ENCODE peak calls at places on chromosomes 2 and 18, in seven cellular contexts. One of them, this sample, is unnamed.

GRCh38 chr2:238651306-238652052 is 196.4 kb upstream of the TWIST2 start:
- DNase-seq in ovary: no peak
- DNase-seq in heart left ventricle: peak
- DNase-seq in suprapubic skin: no peak
- DNase-seq in breast epithelium: no peak
- DNase-seq in stomach: no peak
- DNase-seq in A549: no peak
- DNase-seq in this sample: no peak

GRCh38 chr2:33420726-33421125 is 55.7 kb upstream of the RASGRP3 start:
- DNase-seq in ovary: no peak
- DNase-seq in heart left ventricle: no peak
- DNase-seq in suprapubic skin: no peak
- DNase-seq in breast epithelium: no peak
- DNase-seq in stomach: no peak
- DNase-seq in A549: no peak
- DNase-seq in this sample: no peak

GRCh38 chr2:28631514-28632206 is 120.0 kb upstream of the PPP1CB start:
- DNase-seq in ovary: no peak
- DNase-seq in heart left ventricle: no peak
- DNase-seq in suprapubic skin: no peak
- DNase-seq in breast epithelium: no peak
- DNase-seq in stomach: no peak
- DNase-seq in A549: no peak
- DNase-seq in this sample: no peak

GRCh38 chr2:11615209-11615608 is 54.8 kb downstream of the NTSR2 start:
- DNase-seq in ovary: no peak
- DNase-seq in heart left ventricle: no peak
- DNase-seq in suprapubic skin: no peak
- DNase-seq in breast epithelium: no peak
- DNase-seq in stomach: no peak
- DNase-seq in A549: no peak
- DNase-seq in this sample: no peak

GRCh38 chr18:64333584-64333983 is 184.7 kb upstream of the LINC00305 start:
- DNase-seq in ovary: no peak
- DNase-seq in heart left ventricle: no peak
- DNase-seq in suprapubic skin: no peak
- DNase-seq in breast epithelium: no peak
- DNase-seq in stomach: no peak
- DNase-seq in A549: no peak
- DNase-seq in this sample: no peak

GRCh38 chr2:196233033-196233807 is 61.8 kb upstream of the STK17B start:
- DNase-seq in ovary: no peak
- DNase-seq in heart left ventricle: no peak
- DNase-seq in suprapubic skin: no peak
- DNase-seq in breast epithelium: no peak
- DNase-seq in stomach: peak
- DNase-seq in A549: peak
- DNase-seq in this sample: no peak

GRCh38 chr18:48879008-48879431 is 71.7 kb downstream of the SMAD7 start:
- DNase-seq in ovary: no peak
- DNase-seq in heart left ventricle: no peak
- DNase-seq in suprapubic skin: no peak
- DNase-seq in breast epithelium: no peak
- DNase-seq in stomach: peak
- DNase-seq in A549: no peak
- DNase-seq in this sample: no peak

GRCh38 chr2:55511508-55512124 is 7.9 kb upstream of the CFAP36 start:
- DNase-seq in ovary: no peak
- DNase-seq in heart left ventricle: no peak
- DNase-seq in suprapubic skin: no peak
- DNase-seq in breast epithelium: no peak
- DNase-seq in stomach: no peak
- DNase-seq in A549: peak
- DNase-seq in this sample: no peak

GRCh38 chr18:34401775-34402174 is 177.1 kb upstream of the NOL4 start:
- DNase-seq in ovary: no peak
- DNase-seq in heart left ventricle: no peak
- DNase-seq in suprapubic skin: no peak
- DNase-seq in breast epithelium: no peak
- DNase-seq in stomach: no peak
- DNase-seq in A549: no peak
- DNase-seq in this sample: no peak

GRCh38 chr2:32553829-32554432 is 73.9 kb upstream of the TTC27 start:
- DNase-seq in ovary: no peak
- DNase-seq in heart left ventricle: no peak
- DNase-seq in suprapubic skin: no peak
- DNase-seq in breast epithelium: no peak
- DNase-seq in stomach: no peak
- DNase-seq in A549: peak
- DNase-seq in this sample: no peak

GRCh38 chr18:61606759-61607158 is 273.5 kb downstream of the CDH20 start:
- DNase-seq in ovary: peak
- DNase-seq in heart left ventricle: peak
- DNase-seq in suprapubic skin: peak
- DNase-seq in breast epithelium: peak
- DNase-seq in stomach: peak
- DNase-seq in A549: peak
- DNase-seq in this sample: no peak

GRCh38 chr2:241734467-241735208 is at the start of gene D2HGDH:
- DNase-seq in ovary: peak
- DNase-seq in heart left ventricle: peak
- DNase-seq in suprapubic skin: peak
- DNase-seq in breast epithelium: peak
- DNase-seq in stomach: peak
- DNase-seq in A549: peak
- DNase-seq in this sample: peak

GRCh38 chr2:194383404-194383803 is 1273.6 kb upstream of the SLC39A10 start:
- DNase-seq in ovary: no peak
- DNase-seq in heart left ventricle: no peak
- DNase-seq in suprapubic skin: no peak
- DNase-seq in breast epithelium: no peak
- DNase-seq in stomach: no peak
- DNase-seq in A549: peak
- DNase-seq in this sample: no peak

GRCh38 chr2:192413812-192414424 is 219.2 kb upstream of the TMEFF2 start:
- DNase-seq in ovary: no peak
- DNase-seq in heart left ventricle: no peak
- DNase-seq in suprapubic skin: no peak
- DNase-seq in breast epithelium: no peak
- DNase-seq in stomach: no peak
- DNase-seq in A549: no peak
- DNase-seq in this sample: no peak

GRCh38 chr2:213640742-213641425 is 356.6 kb downstream of the SPAG16 start:
- DNase-seq in ovary: no peak
- DNase-seq in heart left ventricle: no peak
- DNase-seq in suprapubic skin: no peak
- DNase-seq in breast epithelium: no peak
- DNase-seq in stomach: no peak
- DNase-seq in A549: no peak
- DNase-seq in this sample: no peak

GRCh38 chr2:29014331-29014730 is 33.2 kb downstream of the TOGARAM2 start:
- DNase-seq in ovary: no peak
- DNase-seq in heart left ventricle: no peak
- DNase-seq in suprapubic skin: no peak
- DNase-seq in breast epithelium: no peak
- DNase-seq in stomach: no peak
- DNase-seq in A549: no peak
- DNase-seq in this sample: no peak

GRCh38 chr2:106137944-106138903 is 55.9 kb downstream of the UXS1 start:
- DNase-seq in ovary: no peak
- DNase-seq in heart left ventricle: no peak
- DNase-seq in suprapubic skin: no peak
- DNase-seq in breast epithelium: no peak
- DNase-seq in stomach: no peak
- DNase-seq in A549: no peak
- DNase-seq in this sample: no peak

GRCh38 chr2:16261791-16262190 is 321.4 kb downstream of the MYCN start:
- DNase-seq in ovary: no peak
- DNase-seq in heart left ventricle: no peak
- DNase-seq in suprapubic skin: no peak
- DNase-seq in breast epithelium: no peak
- DNase-seq in stomach: no peak
- DNase-seq in A549: no peak
- DNase-seq in this sample: no peak

DNA sequence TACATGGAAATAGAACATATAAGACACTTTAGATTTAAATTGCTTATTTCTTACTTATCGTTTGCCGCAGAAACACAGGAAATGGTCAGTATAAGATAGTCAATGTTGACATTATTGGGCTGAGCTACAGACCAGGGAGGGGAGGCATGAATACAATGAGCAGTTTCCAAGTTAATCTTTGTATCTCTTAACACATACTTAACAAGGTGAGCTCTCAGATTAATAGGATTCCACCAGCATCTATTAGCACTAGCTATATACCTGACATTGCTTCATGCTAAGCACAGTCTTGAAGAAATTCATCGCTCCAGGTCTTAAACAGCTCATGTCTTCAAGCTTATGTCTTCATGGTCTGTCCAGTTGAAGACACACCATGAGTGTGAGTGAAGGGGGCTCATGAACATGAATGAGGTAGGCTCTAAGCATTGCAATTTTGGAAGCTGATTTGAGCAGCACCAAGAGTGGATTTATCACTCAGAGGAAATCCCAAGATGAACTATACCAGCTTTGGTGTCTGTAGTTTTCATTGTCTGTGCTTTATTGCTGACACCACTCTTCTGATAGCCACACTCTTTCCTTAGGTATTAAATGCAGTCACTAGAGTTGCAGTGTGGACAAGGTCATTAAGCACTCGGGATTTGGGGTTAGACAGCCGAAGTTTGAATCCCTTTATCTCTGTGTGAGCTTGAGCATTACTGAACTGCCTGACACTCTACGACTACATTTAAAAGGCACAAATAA is 359.3 kb upstream of the EPHA4 start:
- DNase-seq in ovary: no peak
- DNase-seq in heart left ventricle: no peak
- DNase-seq in suprapubic skin: no peak
- DNase-seq in breast epithelium: no peak
- DNase-seq in stomach: no peak
- DNase-seq in A549: no peak
- DNase-seq in this sample: no peak
- H3K27ac ChIP-seq in ovary: no peak
- H3K27ac ChIP-seq in heart left ventricle: no peak
- H3K27ac ChIP-seq in suprapubic skin: no peak
- H3K27ac ChIP-seq in breast epithelium: no peak
- H3K27ac ChIP-seq in stomach: no peak
- H3K27ac ChIP-seq in A549: no peak
- H3K27ac ChIP-seq in this sample: no peak

DNA sequence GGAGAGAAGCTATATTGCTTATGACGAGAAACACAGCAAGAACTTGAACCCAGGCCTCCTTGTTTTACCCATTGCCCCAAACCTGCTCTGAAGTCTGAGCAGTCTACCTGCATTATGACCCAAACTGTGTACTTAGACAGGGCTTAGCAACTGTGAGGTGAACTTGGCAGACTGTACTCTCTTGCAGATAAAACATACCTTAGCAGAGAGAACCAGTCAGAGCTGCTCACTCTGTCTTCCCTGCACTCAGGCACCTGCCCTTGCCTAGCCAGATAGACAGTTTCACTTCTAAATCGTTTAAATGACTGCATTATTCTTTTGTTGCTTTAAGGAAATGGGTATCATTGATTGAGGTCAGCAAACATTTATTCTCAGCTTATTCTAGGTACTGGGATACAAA is 20.3 kb downstream of the ITPRID2 start:
- DNase-seq in ovary: no peak
- DNase-seq in heart left ventricle: no peak
- DNase-seq in suprapubic skin: no peak
- DNase-seq in breast epithelium: no peak
- DNase-seq in stomach: no peak
- DNase-seq in A549: no peak
- DNase-seq in this sample: no peak
- TF ChIP-seq POLR2A in ovary: no peak
- TF ChIP-seq POLR2A in heart left ventricle: no peak
- TF ChIP-seq POLR2A in suprapubic skin: no peak
- TF ChIP-seq POLR2A in breast epithelium: no peak
- TF ChIP-seq POLR2A in stomach: no peak
- TF ChIP-seq POLR2A in A549: no peak
- TF ChIP-seq POLR2A in this sample: no peak

DNA sequence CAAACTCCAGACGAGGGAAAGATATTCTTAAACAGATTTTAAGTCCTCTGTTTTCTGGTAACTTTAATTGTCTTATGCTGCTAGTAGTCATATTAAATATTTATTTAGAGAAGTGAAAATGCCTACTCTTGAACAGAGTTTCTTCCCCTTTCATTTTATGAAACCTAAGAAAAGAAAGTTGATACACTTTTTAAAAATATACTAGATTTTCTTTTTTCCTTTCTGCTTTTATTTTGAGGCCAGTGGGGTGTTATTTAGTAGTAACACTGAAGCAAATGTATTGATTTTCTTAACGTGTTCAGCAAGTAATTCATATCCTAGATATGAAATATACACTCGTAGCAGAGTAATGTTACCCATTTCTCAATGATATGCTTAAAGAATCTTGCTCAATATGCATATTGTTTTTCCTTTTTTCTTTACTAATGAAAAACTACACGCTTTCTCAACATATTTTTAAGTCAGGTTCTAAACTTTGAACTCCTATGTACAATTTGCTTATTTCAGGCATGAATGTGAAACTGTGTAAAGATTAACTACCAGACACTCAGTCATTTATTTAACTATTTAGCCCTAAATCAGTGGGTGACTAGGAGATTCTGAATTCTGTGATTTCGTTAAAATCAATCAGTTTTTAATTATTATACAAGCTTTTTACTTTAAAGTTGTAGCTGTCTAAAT is 737 bp downstream of the KYNU start:
- DNase-seq in ovary: no peak
- DNase-seq in heart left ventricle: no peak
- DNase-seq in suprapubic skin: no peak
- DNase-seq in breast epithelium: no peak
- DNase-seq in stomach: no peak
- DNase-seq in A549: no peak
- DNase-seq in this sample: no peak
- H3K4me3 ChIP-seq in ovary: no peak
- H3K4me3 ChIP-seq in heart left ventricle: peak
- H3K4me3 ChIP-seq in suprapubic skin: peak
- H3K4me3 ChIP-seq in breast epithelium: peak
- H3K4me3 ChIP-seq in stomach: no peak
- H3K4me3 ChIP-seq in A549: peak
- H3K4me3 ChIP-seq in this sample: peak

DNA sequence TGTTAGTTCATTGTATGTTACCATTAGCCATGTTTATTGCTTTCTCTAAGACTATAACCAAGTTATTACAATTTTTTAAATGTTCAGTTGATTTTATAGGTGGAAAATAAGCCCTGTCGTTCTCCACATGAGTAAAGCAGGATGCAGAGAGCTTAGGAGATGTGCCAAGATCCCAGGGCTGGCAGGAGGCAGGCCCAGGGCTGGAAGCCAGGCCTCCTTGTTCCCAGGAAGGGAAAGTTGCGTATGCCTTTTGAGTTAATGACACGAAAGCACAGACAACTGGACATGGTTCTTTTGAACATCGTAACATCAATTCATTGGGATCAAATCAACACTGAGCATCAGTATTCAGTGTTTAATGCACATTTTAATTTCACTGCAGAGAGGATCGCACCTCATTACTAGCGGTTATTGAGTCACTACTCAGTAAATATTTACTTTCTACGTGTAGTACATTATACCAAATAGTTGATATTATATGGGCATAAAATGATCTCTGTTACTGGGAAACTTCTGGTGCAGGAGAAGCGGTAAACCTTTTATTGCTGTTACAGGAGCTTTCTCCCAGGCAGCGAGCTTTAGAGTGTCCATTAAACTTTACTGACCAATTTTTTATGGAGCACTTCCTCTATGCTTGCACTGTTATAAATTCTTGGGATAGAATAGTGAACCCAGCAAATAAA is 60.0 kb downstream of the RNF144A start:
- DNase-seq in ovary: peak
- DNase-seq in heart left ventricle: peak
- DNase-seq in suprapubic skin: no peak
- DNase-seq in breast epithelium: no peak
- DNase-seq in stomach: peak
- DNase-seq in A549: peak
- DNase-seq in this sample: no peak
- H3K27ac ChIP-seq in ovary: no peak
- H3K27ac ChIP-seq in heart left ventricle: peak
- H3K27ac ChIP-seq in suprapubic skin: no peak
- H3K27ac ChIP-seq in breast epithelium: no peak
- H3K27ac ChIP-seq in stomach: peak
- H3K27ac ChIP-seq in A549: no peak
- H3K27ac ChIP-seq in this sample: no peak

This sample was measured in esophagus squamous epithelium.